ENCODE peak calls at places on chromosomes 7 and 10, in ten cellular contexts. G is Calu3; A is SK-N-MC; F is amygdala; D is GF-D8; N is HT1080; Z is activated B cell treated with CpG ODN at 0.5 μM for 24 hours; T is stimulated activated CD4-positive, alpha-beta T cell treated with anti-CD3 and anti-CD28 coated beads, Interleukin-2, amount 100 ng/mL, for 48 hours; M is iris pigment epithelial cell; R is GM04503. X is an unnamed sample.

GRCh38 chr7:6252310-6252709 is 20.1 kb downstream of the CYTH3 start:
- DNase-seq in Z (no peak), M (peak), R (peak), A (no peak), F (no peak), G (no peak), D (no peak), T (no peak), N (peak), X (no peak)

GRCh38 chr10:70559861-70560260 is 42.7 kb downstream of the PRF1 start:
- DNase-seq in T (no peak), A (no peak), N (no peak), Z (no peak), D (no peak), G (no peak), R (no peak), M (no peak), F (no peak), X (no peak)

GRCh38 chr10:95201736-95202135 is 7.7 kb downstream of the ACSM6 start:
- DNase-seq in F (no peak), N (peak), R (no peak), T (no peak), D (no peak), A (no peak), G (peak), M (peak), Z (no peak), X (no peak)

GRCh38 chr7:119783799-119784198 is 489.2 kb upstream of the KCND2 start:
- DNase-seq in D (no peak), A (no peak), G (no peak), R (no peak), Z (no peak), T (no peak), F (no peak), M (peak), N (peak), X (no peak)

GRCh38 chr7:46197833-46198540 is 276.9 kb upstream of the IGFBP3 start:
- DNase-seq in N (no peak), D (no peak), R (no peak), F (no peak), Z (no peak), A (no peak), T (no peak), G (no peak), M (no peak), X (no peak)

GRCh38 chr7:152600266-152600665 is 75.7 kb downstream of the XRCC2 start:
- DNase-seq in N (no peak), F (no peak), T (no peak), A (no peak), G (no peak), Z (no peak), R (no peak), M (no peak), D (no peak), X (no peak)

GRCh38 chr10:43198682-43199005 is 60.4 kb downstream of the CSGALNACT2 start:
- DNase-seq in Z (no peak), F (no peak), N (no peak), D (no peak), R (no peak), A (no peak), M (no peak), T (no peak), G (no peak), X (no peak)

GRCh38 chr7:2019693-2020511 is 212.8 kb downstream of the MAD1L1 start:
- DNase-seq in D (peak), T (peak), Z (peak), G (no peak), M (peak), N (peak), A (no peak), R (peak), F (no peak), X (peak)

GRCh38 chr7:130350945-130351663 is 6.5 kb downstream of the CPA5 start:
- DNase-seq in R (no peak), Z (no peak), N (no peak), F (no peak), M (no peak), D (no peak), A (no peak), T (no peak), G (no peak), X (no peak)

GRCh38 chr7:157599491-157599890 is 262.7 kb downstream of the DNAJB6 start:
- DNase-seq in Z (no peak), R (no peak), N (no peak), G (no peak), A (no peak), F (no peak), M (no peak), D (no peak), T (no peak), X (no peak)

GRCh38 chr7:40299097-40299496 is 164.3 kb downstream of the SUGCT start:
- DNase-seq in D (no peak), A (no peak), Z (no peak), M (peak), G (no peak), T (no peak), N (peak), F (no peak), R (peak), X (no peak)

GRCh38 chr10:63761243-63761642 is 240.0 kb downstream of the REEP3 start:
- DNase-seq in N (peak), R (no peak), D (no peak), A (no peak), T (no peak), G (no peak), F (no peak), M (no peak), Z (no peak), X (no peak)

GRCh38 chr10:121296856-121297255 is 301.4 kb downstream of the FGFR2 start:
- DNase-seq in D (no peak), T (no peak), R (no peak), A (no peak), Z (no peak), F (no peak), M (no peak), N (no peak), G (no peak), X (no peak)

GRCh38 chr10:118968482-118968881 is 61.0 kb upstream of the NANOS1 start:
- DNase-seq in A (no peak), T (no peak), N (no peak), F (no peak), M (no peak), G (no peak), R (no peak), D (no peak), Z (no peak), X (no peak)

GRCh38 chr7:99752354-99752753 is 17.4 kb upstream of the CYP3A7 start:
- DNase-seq in G (no peak), R (no peak), F (no peak), M (peak), N (no peak), T (no peak), D (no peak), Z (no peak), A (no peak), X (no peak)

GRCh38 chr10:75987610-75988009 is 556.2 kb downstream of the LRMDA start:
- DNase-seq in Z (no peak), N (peak), M (no peak), T (no peak), D (no peak), F (no peak), A (no peak), G (no peak), R (peak), X (no peak)

GRCh38 chr10:92689663-92690210 is at the start of gene HHEX:
- DNase-seq in A (no peak), Z (peak), D (peak), N (peak), G (peak), R (no peak), T (no peak), F (no peak), M (peak), X (peak)

GRCh38 chr7:28941633-28942032 is 16.5 kb downstream of the TRIL start:
- DNase-seq in R (no peak), Z (no peak), A (no peak), M (no peak), F (no peak), G (no peak), T (no peak), N (no peak), D (no peak), X (no peak)

GRCh38 chr7:16962986-16963385 is 81.2 kb upstream of the AGR3 start:
- DNase-seq in N (no peak), Z (no peak), M (peak), D (no peak), T (no peak), R (no peak), A (no peak), G (no peak), F (no peak), X (no peak)

GRCh38 chr7:88095-88926 is 104.1 kb upstream of the FAM20C start:
- DNase-seq in T (no peak), G (peak), A (no peak), F (no peak), R (no peak), Z (no peak), M (no peak), N (no peak), D (no peak), X (no peak)

GRCh38 chr7:30450983-30451497 is 27.5 kb downstream of the NOD1 start:
- DNase-seq in D (no peak), A (no peak), F (no peak), Z (no peak), R (no peak), G (no peak), N (no peak), M (no peak), T (no peak), X (no peak)

GRCh38 chr7:138670594-138670993 is 30.6 kb downstream of the SVOPL start:
- DNase-seq in G (no peak), A (no peak), R (no peak), F (no peak), Z (no peak), N (no peak), M (no peak), D (peak), T (no peak), X (no peak)

GRCh38 chr10:26407406-26407969 is 30.7 kb upstream of the APBB1IP start:
- DNase-seq in D (no peak), T (no peak), R (peak), G (peak), A (no peak), F (no peak), Z (no peak), N (peak), M (peak), X (peak)

GRCh38 chr10:53090725-53091124 is 318.1 kb upstream of the MBL2 start:
- DNase-seq in A (no peak), Z (no peak), N (no peak), G (no peak), F (no peak), D (no peak), T (no peak), R (no peak), M (no peak), X (no peak)

GRCh38 chr10:98295907-98296306 is 27.9 kb upstream of the LOXL4 start:
- DNase-seq in R (no peak), N (no peak), G (no peak), F (no peak), M (peak), T (no peak), A (no peak), Z (no peak), D (no peak), X (no peak)

GRCh38 chr7:151404216-151405011 is 5.4 kb downstream of the WDR86 start:
- DNase-seq in G (peak), M (peak), F (no peak), D (no peak), Z (no peak), N (peak), A (no peak), T (no peak), R (no peak), X (no peak)

GRCh38 chr7:37187179-37187578 is 261.5 kb downstream of the ELMO1 start:
- DNase-seq in F (no peak), D (no peak), M (no peak), Z (no peak), G (no peak), N (no peak), R (no peak), A (no peak), T (no peak), X (no peak)

GRCh38 chr7:111329367-111330234 is 232.7 kb downstream of the IMMP2L start:
- DNase-seq in G (no peak), M (peak), N (no peak), R (peak), A (no peak), Z (no peak), T (no peak), D (no peak), F (no peak), X (no peak)

GRCh38 chr10:81040947-81041346 is 503.2 kb downstream of the SH2D4B start:
- DNase-seq in N (no peak), F (no peak), D (no peak), G (no peak), R (no peak), Z (no peak), T (no peak), M (no peak), A (no peak), X (no peak)

X was measured in HL-60.